ENCODE peak calls at places on chromosomes 2 and 18, in five cellular contexts. A is SK-N-MC; M is breast epithelium; P is stimulated activated CD4-positive, alpha-beta T cell treated with anti-CD3 and anti-CD28 coated beads, Interleukin-4, amount 100 ng/mL, for 1 hour; H is stromal cell of bone marrow. U is an unnamed sample.
A peak's percentile ranks its signal among the peaks of the same experiment; 100 is the strongest.

GRCh38 chr18:38633333-38633732 is 1067.7 kb upstream of the CELF4 start:
- DNase-seq in H (no peak), M (no peak), P (no peak), A (no peak), U (no peak)

GRCh38 chr18:61724532-61724931 is 168.3 kb downstream of the RNF152 start:
- DNase-seq in P (no peak), M (no peak), H (no peak), A (no peak), U (no peak)

GRCh38 chr2:86221066-86221684 is 21.9 kb downstream of the MRPL35 start:
- DNase-seq in A (no peak), P (peak; percentile 64), M (no peak), H (peak; percentile 57), U (no peak)

GRCh38 chr18:49768051-49768391 is 45.3 kb downstream of the ACAA2 start:
- DNase-seq in P (no peak), H (peak; percentile 47), A (no peak), M (peak; percentile 63), U (peak; percentile 64)

GRCh38 chr18:51623653-51624052 is 426.2 kb upstream of the MEX3C start:
- DNase-seq in P (no peak), H (no peak), A (no peak), M (no peak), U (no peak)

GRCh38 chr2:236969075-236969474 is 116.6 kb upstream of the COPS8 start:
- DNase-seq in A (no peak), P (no peak), H (no peak), M (no peak), U (no peak)

GRCh38 chr18:51191139-51191717 is 6.3 kb downstream of the MEX3C start:
- DNase-seq in H (no peak), M (no peak), P (no peak), A (no peak), U (no peak)

GRCh38 chr2:241870081-241870541 is 582 bp downstream of the RTP5 start:
- DNase-seq in P (no peak), H (no peak), M (no peak), A (no peak), U (no peak)

GRCh38 chr2:220930542-220931076 is 641.5 kb downstream of the EPHA4 start:
- DNase-seq in A (no peak), H (no peak), M (no peak), P (no peak), U (no peak)

GRCh38 chr18:13264091-13264777 is 45.7 kb downstream of the LDLRAD4 start:
- DNase-seq in M (peak; percentile 7), A (no peak), P (no peak), H (no peak), U (no peak)

GRCh38 chr2:70893186-70893585 is 42.5 kb upstream of the ATP6V1B1 start:
- DNase-seq in A (no peak), H (no peak), P (no peak), M (no peak), U (no peak)

GRCh38 chr2:143230506-143231256 is 101.5 kb downstream of the ARHGAP15 start:
- DNase-seq in M (no peak), H (peak; percentile 12), P (no peak), A (no peak), U (no peak)

GRCh38 chr2:238121511-238122286 is 16.8 kb upstream of the KLHL30 start:
- DNase-seq in H (no peak), A (no peak), M (no peak), P (no peak), U (no peak)

U was measured in ascending aorta.